ENCODE peak calls at places on chromosomes 5 and 9, in nine cellular contexts. C, D, E, S, J, Y, N, K and B are unnamed samples.

GRCh38 chr5:160171656-160172055 is 52.4 kb upstream of the PWWP2A start:
- ATAC-seq in C (no peak), D (no peak), E (no peak), S (no peak), J (no peak), Y (no peak), N (no peak), K (no peak), B (no peak)

GRCh38 chr5:123448017-123448617 is 24.9 kb upstream of the CEP120 start:
- ATAC-seq in C (no peak), D (peak), E (no peak), S (no peak), J (no peak), Y (no peak), N (no peak), K (no peak), B (no peak)

GRCh38 chr5:135810188-135810943 is 24.1 kb upstream of the SLC25A48 start:
- ATAC-seq in C (no peak), D (no peak), E (no peak), S (no peak), J (no peak), Y (no peak), N (no peak), K (peak), B (no peak)

GRCh38 chr9:4970970-4971641 is 14.0 kb upstream of the JAK2 start:
- ATAC-seq in C (no peak), D (peak), E (peak), S (no peak), J (no peak), Y (no peak), N (no peak), K (no peak), B (no peak)

GRCh38 chr5:109516385-109516784 is 106.6 kb upstream of the PJA2 start:
- ATAC-seq in C (no peak), D (peak), E (no peak), S (no peak), J (no peak), Y (no peak), N (no peak), K (peak), B (peak)

GRCh38 chr5:171355302-171355724 is 32.3 kb upstream of the NPM1 start:
- ATAC-seq in C (no peak), D (no peak), E (no peak), S (no peak), J (no peak), Y (no peak), N (no peak), K (no peak), B (no peak)

GRCh38 chr9:90477535-90477934 is 165.1 kb downstream of the DIRAS2 start:
- ATAC-seq in C (no peak), D (no peak), E (no peak), S (no peak), J (no peak), Y (no peak), N (no peak), K (no peak), B (no peak)

GRCh38 chr5:156971848-156972525 is 9.0 kb upstream of the TIMD4 start:
- ATAC-seq in C (no peak), D (no peak), E (no peak), S (peak), J (no peak), Y (no peak), N (no peak), K (no peak), B (no peak)

GRCh38 chr9:9881692-9882091 is 731.1 kb downstream of the PTPRD start:
- ATAC-seq in C (no peak), D (no peak), E (no peak), S (no peak), J (no peak), Y (no peak), N (no peak), K (no peak), B (no peak)

GRCh38 chr5:160175438-160176218 is 53.7 kb upstream of the FABP6 start:
- ATAC-seq in C (peak), D (no peak), E (no peak), S (peak), J (no peak), Y (peak), N (no peak), K (peak), B (no peak)

GRCh38 chr5:156802501-156802900 is 47.6 kb upstream of the PPP1R2B start:
- ATAC-seq in C (no peak), D (no peak), E (no peak), S (no peak), J (no peak), Y (no peak), N (no peak), K (no peak), B (no peak)

GRCh38 chr5:137212471-137212870 is 286.7 kb downstream of the SPOCK1 start:
- ATAC-seq in C (no peak), D (no peak), E (no peak), S (no peak), J (no peak), Y (no peak), N (no peak), K (no peak), B (no peak)

GRCh38 chr5:179805070-179805528 is 1.6 kb downstream of the MGAT4B start:
- ATAC-seq in C (no peak), D (peak), E (no peak), S (peak), J (peak), Y (no peak), N (no peak), K (no peak), B (no peak)

GRCh38 chr9:86340356-86341006 is 13.7 kb downstream of the TUT7 start:
- ATAC-seq in C (no peak), D (no peak), E (no peak), S (peak), J (no peak), Y (no peak), N (no peak), K (no peak), B (no peak)

GRCh38 chr5:14745188-14745563 is 80.7 kb downstream of the OTULIN start:
- ATAC-seq in C (no peak), D (peak), E (no peak), S (no peak), J (no peak), Y (peak), N (no peak), K (peak), B (no peak)

GRCh38 chr9:87766697-87767096 is 40.8 kb downstream of the CTSL start:
- ATAC-seq in C (no peak), D (no peak), E (peak), S (no peak), J (no peak), Y (no peak), N (peak), K (no peak), B (no peak)

GRCh38 chr5:92944903-92945629 is 636.0 kb downstream of the NR2F1-AS1 start:
- ATAC-seq in C (no peak), D (peak), E (no peak), S (peak), J (no peak), Y (no peak), N (no peak), K (no peak), B (no peak)

GRCh38 chr9:95936579-95937075 is 61.1 kb downstream of the ERCC6L2 start:
- ATAC-seq in C (no peak), D (no peak), E (no peak), S (no peak), J (no peak), Y (no peak), N (no peak), K (no peak), B (no peak)

GRCh38 chr9:134983506-134984371 is 66.0 kb upstream of the FCN1 start:
- ATAC-seq in C (no peak), D (no peak), E (no peak), S (no peak), J (no peak), Y (no peak), N (no peak), K (no peak), B (no peak)

GRCh38 chr5:152072076-152072475 is 147.4 kb upstream of the GLRA1 start:
- ATAC-seq in C (no peak), D (no peak), E (no peak), S (no peak), J (no peak), Y (no peak), N (no peak), K (no peak), B (no peak)

GRCh38 chr9:130396581-130396980 is 48.2 kb upstream of the ASS1 start:
- ATAC-seq in C (no peak), D (no peak), E (peak), S (peak), J (no peak), Y (no peak), N (peak), K (no peak), B (no peak)

GRCh38 chr5:160369990-160370712 is at the start of gene C1QTNF2:
- ATAC-seq in C (no peak), D (peak), E (peak), S (peak), J (peak), Y (peak), N (peak), K (peak), B (peak)

GRCh38 chr5:9057406-9058000 is 488.4 kb downstream of the SEMA5A start:
- ATAC-seq in C (no peak), D (no peak), E (no peak), S (no peak), J (no peak), Y (no peak), N (no peak), K (no peak), B (no peak)

GRCh38 chr9:89740722-89741121 is 135.9 kb downstream of the GADD45G start:
- ATAC-seq in C (no peak), D (no peak), E (no peak), S (no peak), J (no peak), Y (no peak), N (no peak), K (no peak), B (no peak)

GRCh38 chr9:109497193-109498165 is 628 bp downstream of the PTPN3 start:
- ATAC-seq in C (no peak), D (peak), E (no peak), S (peak), J (peak), Y (no peak), N (peak), K (peak), B (no peak)

GRCh38 chr9:70802206-70802605 is 319.2 kb downstream of the TRPM3 start:
- ATAC-seq in C (no peak), D (no peak), E (no peak), S (no peak), J (no peak), Y (no peak), N (no peak), K (no peak), B (no peak)

GRCh38 chr9:110940949-110941557 is 97.2 kb downstream of the LPAR1 start:
- ATAC-seq in C (no peak), D (no peak), E (no peak), S (no peak), J (no peak), Y (no peak), N (no peak), K (no peak), B (no peak)

GRCh38 chr5:1118738-1119137 is 6.9 kb upstream of the SLC12A7 start:
- ATAC-seq in C (no peak), D (no peak), E (peak), S (no peak), J (peak), Y (no peak), N (no peak), K (peak), B (peak)

GRCh38 chr9:2407450-2407849 is 214.1 kb upstream of the VLDLR start:
- ATAC-seq in C (no peak), D (no peak), E (no peak), S (no peak), J (no peak), Y (no peak), N (no peak), K (peak), B (no peak)

GRCh38 chr5:63805151-63805550 is 157.1 kb downstream of the HTR1A start:
- ATAC-seq in C (no peak), D (no peak), E (no peak), S (no peak), J (no peak), Y (no peak), N (no peak), K (no peak), B (no peak)

GRCh38 chr5:139148306-139148705 is 49.9 kb downstream of the SIL1 start:
- ATAC-seq in C (no peak), D (no peak), E (no peak), S (peak), J (peak), Y (peak), N (no peak), K (no peak), B (no peak)

GRCh38 chr9:123365287-123365880 is 9.4 kb downstream of the CRB2 start:
- ATAC-seq in C (no peak), D (no peak), E (peak), S (peak), J (no peak), Y (no peak), N (peak), K (no peak), B (no peak)

DNA sequence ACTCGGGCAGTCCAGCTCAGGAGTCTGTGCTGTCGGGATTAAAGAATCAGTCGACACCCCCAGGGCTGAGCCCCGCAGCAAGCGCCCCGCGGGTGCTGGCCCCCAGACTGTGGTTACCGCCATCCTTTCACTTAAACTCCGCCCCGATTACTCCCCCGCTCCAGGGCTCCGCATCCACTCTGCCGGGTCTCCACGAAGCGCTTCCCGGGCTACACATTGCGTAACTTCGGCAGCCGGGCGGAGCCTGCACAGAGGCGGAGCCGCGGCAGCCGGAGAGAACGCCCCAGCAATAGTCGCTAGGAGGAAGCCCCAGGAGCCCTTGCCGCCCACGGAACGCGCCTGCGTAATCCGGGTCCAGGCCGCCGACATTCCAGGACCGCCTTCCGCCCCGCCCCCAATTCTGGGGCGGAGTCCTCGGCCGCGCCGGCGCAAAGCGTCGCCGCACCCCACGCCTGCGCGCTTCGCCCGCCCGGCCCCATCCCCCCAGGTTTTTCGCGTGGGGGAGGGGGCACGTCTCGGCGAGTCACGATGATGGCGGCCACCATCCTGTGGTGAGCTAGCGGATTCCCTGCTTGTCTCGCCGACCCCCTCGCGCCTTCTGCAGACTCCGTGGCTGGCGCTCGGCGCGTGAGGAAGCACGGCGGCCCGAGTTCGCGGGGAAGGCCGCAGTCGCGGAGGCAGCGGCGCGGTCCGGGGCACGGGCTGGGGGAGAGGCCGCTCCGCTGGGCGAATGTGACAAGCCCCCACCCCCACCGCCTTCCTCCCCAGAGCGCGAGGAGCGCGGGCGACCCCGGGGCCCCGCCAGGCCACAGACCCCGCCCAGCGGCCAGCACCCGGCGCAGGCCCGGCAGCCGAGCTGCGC is at the start of gene RAD23B:
- ATAC-seq in C (peak), D (peak), E (peak), S (peak), J (peak), Y (peak), N (peak), K (peak), B (peak)
- TF ChIP-seq POLR2A in C (peak), D (peak), E (peak), S (peak), J (peak), Y (peak), N (no peak), K (peak), B (peak)

GRCh38 chr5:96883871-96884270 is 7.6 kb downstream of the ERAP2 start:
- ATAC-seq in C (no peak), D (no peak), E (no peak), S (no peak), J (no peak), Y (no peak), N (no peak), K (no peak), B (no peak)

GRCh38 chr5:96885518-96886338 is 9.4 kb downstream of the ERAP2 start:
- ATAC-seq in C (no peak), D (peak), E (peak), S (no peak), J (no peak), Y (no peak), N (no peak), K (peak), B (no peak)

GRCh38 chr5:96880402-96881164 is 4.3 kb downstream of the ERAP2 start:
- ATAC-seq in C (no peak), D (no peak), E (no peak), S (peak), J (no peak), Y (no peak), N (no peak), K (no peak), B (no peak)

GRCh38 chr5:96884995-96885394 is 8.7 kb downstream of the ERAP2 start:
- ATAC-seq in C (no peak), D (no peak), E (no peak), S (no peak), J (no peak), Y (no peak), N (no peak), K (no peak), B (no peak)

DNA sequence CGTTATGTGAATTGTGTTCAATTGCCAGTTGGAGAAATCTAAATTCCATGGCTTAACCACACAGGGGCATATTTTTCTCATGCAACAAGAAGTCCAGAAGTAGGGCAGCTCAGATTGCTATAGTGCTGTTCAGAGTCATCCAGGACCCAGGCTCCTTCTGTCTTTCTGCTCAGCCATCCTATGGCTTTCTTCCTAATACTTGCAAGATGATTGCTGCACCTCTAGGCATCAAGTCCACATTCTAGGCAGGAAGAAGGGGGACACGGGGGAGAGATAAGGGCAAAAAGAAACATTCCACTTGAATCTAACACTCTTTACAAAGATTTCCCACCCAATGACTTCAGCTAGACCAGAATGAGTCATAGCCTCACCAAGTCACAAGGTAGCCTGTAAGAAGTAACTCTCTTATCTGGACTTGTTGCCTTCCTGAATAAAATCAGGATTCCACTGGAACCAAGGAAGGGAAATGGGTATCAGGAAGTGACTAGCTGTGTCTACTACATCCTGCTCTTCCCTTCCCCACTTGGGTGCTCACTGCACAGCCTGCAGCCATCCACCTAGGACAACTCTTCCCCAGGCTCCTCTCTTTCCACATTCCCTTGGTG is 5.3 kb downstream of the ERAP2 start:
- ATAC-seq in C (no peak), D (no peak), E (peak), S (peak), J (no peak), Y (no peak), N (no peak), K (no peak), B (no peak)
- TF ChIP-seq POLR2A in C (no peak), D (no peak), E (no peak), S (no peak), J (no peak), Y (no peak), N (no peak), K (no peak), B (no peak)

GRCh38 chr9:37466037-37466709 is 923 bp upstream of the ZBTB5 start:
- ATAC-seq in C (peak), D (peak), E (peak), S (peak), J (peak), Y (peak), N (peak), K (peak), B (peak)
- TF ChIP-seq POLR2A in C (no peak), D (peak), E (peak), S (peak), J (peak), Y (no peak), N (no peak), K (no peak), B (no peak)

DNA sequence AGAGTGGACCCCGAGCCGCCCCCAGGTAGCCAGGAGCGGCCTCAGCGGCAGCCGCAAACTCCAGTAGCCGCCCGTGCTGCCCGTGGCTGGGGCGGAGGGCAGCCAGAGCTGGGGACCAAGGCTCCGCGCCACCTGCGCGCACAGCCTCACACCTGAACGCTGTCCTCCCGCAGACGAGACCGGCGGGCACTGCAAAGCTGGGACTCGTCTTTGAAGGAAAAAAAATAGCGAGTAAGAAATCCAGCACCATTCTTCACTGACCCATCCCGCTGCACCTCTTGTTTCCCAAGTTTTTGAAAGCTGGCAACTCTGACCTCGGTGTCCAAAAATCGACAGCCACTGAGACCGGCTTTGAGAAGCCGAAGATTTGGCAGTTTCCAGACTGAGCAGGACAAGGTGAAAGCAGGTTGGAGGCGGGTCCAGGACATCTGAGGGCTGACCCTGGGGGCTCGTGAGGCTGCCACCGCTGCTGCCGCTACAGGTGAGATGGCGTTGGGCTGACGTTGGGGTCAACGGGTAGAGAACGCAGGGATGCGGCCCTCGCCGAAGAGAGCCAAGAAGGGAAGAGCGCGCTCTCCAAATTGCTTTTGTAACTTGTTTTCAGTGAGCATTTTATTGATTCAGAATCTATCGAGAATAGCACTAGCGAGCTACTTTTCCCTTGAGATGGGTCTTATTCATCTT is 425 bp downstream of the PTGER4 start:
- ATAC-seq in C (no peak), D (no peak), E (no peak), S (peak), J (peak), Y (no peak), N (peak), K (no peak), B (no peak)
- TF ChIP-seq POLR2A in C (no peak), D (no peak), E (no peak), S (no peak), J (no peak), Y (no peak), N (no peak), K (no peak), B (no peak)

GRCh38 chr5:78534148-78535009 is 114.2 kb downstream of the LHFPL2 start:
- ATAC-seq in C (peak), D (peak), E (peak), S (no peak), J (peak), Y (peak), N (no peak), K (peak), B (peak)
- TF ChIP-seq POLR2A in C (peak), D (peak), E (no peak), S (no peak), J (no peak), Y (peak), N (no peak), K (peak), B (no peak)